ENCODE peak calls at places on chromosome 4, in five cellular contexts. U is K562, K is GM12878, G is WTC11, V is H1. T is an unnamed sample.
A peak's percentile ranks its signal among the peaks of the same experiment; 100 is the strongest.

GRCh38 chr4:88318751-88319350 is 34.5 kb upstream of the PPM1K start:
- DNase-seq in U (no peak), K (no peak), G (no peak), V (no peak), T (no peak)

GRCh38 chr4:147739239-147739823 is 7.4 kb downstream of the ARHGAP10 start:
- DNase-seq in U (no peak), K (no peak), G (no peak), V (no peak), T (no peak)

GRCh38 chr4:139902328-139903217 is 237.0 kb downstream of the MGST2 start:
- DNase-seq in U (no peak), K (no peak), G (no peak), V (no peak), T (no peak)

GRCh38 chr4:76306882-76307669 is 543 bp downstream of the STBD1 start:
- DNase-seq in U (no peak), K (no peak), G (peak; percentile 76), V (peak; percentile 44), T (peak; percentile 19)

GRCh38 chr4:153137677-153138630 is 66.3 kb upstream of the TRIM2 start:
- DNase-seq in U (peak; percentile 49), K (no peak), G (no peak), V (no peak), T (no peak)

GRCh38 chr4:25779021-25779420 is 83.8 kb downstream of the SEL1L3 start:
- DNase-seq in U (no peak), K (no peak), G (no peak), V (no peak), T (no peak)

GRCh38 chr4:74967324-74967723 is 34.4 kb downstream of the PARM1 start:
- DNase-seq in U (no peak), K (no peak), G (no peak), V (no peak), T (no peak)

GRCh38 chr4:2322227-2322626 is 60.3 kb upstream of the MXD4 start:
- DNase-seq in U (no peak), K (no peak), G (no peak), V (no peak), T (no peak)

GRCh38 chr4:151530230-151530629 is 121.3 kb downstream of the FHIP1A start:
- DNase-seq in U (no peak), K (no peak), G (no peak), V (no peak), T (no peak)

GRCh38 chr4:73430188-73430587 is 5.8 kb upstream of the AFP start:
- DNase-seq in U (no peak), K (no peak), G (no peak), V (no peak), T (peak; percentile 34)

GRCh38 chr4:151099976-151100417 is 569 bp downstream of the RPS3A start:
- DNase-seq in U (no peak), K (no peak), G (no peak), V (no peak), T (no peak)

GRCh38 chr4:80036949-80037348 is 36.1 kb downstream of the ANTXR2 start:
- DNase-seq in U (no peak), K (no peak), G (no peak), V (no peak), T (no peak)

GRCh38 chr4:119525005-119525749 is 103.4 kb downstream of the PDE5A start:
- DNase-seq in U (no peak), K (no peak), G (no peak), V (no peak), T (peak; percentile 81)

GRCh38 chr4:100949350-100949935 is 397.9 kb downstream of the PPP3CA start:
- DNase-seq in U (no peak), K (no peak), G (no peak), V (no peak), T (no peak)

GRCh38 chr4:24400537-24400936 is 183.8 kb downstream of the DHX15 start:
- DNase-seq in U (no peak), K (no peak), G (no peak), V (no peak), T (no peak)

GRCh38 chr4:41882622-41883347 is 52.4 kb upstream of the TMEM33 start:
- DNase-seq in U (peak; percentile 77), K (no peak), G (peak; percentile 60), V (no peak), T (no peak)

GRCh38 chr4:133960975-133961374 is 240.6 kb downstream of the PABPC4L start:
- DNase-seq in U (no peak), K (no peak), G (no peak), V (no peak), T (no peak)

GRCh38 chr4:155684892-155685550 is 18.4 kb downstream of the GUCY1A1 start:
- DNase-seq in U (no peak), K (no peak), G (no peak), V (no peak), T (no peak)

GRCh38 chr4:184150102-184150839 is 67.4 kb downstream of the ENPP6 start:
- DNase-seq in U (no peak), K (no peak), G (no peak), V (no peak), T (peak; percentile 9)

GRCh38 chr4:53602390-53602789 is 11.1 kb upstream of the LNX1 start:
- DNase-seq in U (no peak), K (no peak), G (no peak), V (no peak), T (no peak)

GRCh38 chr4:139207247-139207646 is 30.2 kb upstream of the ELF2 start:
- DNase-seq in U (no peak), K (no peak), G (no peak), V (no peak), T (no peak)

GRCh38 chr4:81503586-81503985 is 31.9 kb upstream of the RASGEF1B start:
- DNase-seq in U (no peak), K (no peak), G (no peak), V (no peak), T (no peak)

GRCh38 chr4:123262080-123262479 is 134.5 kb upstream of the SPRY1 start:
- DNase-seq in U (no peak), K (no peak), G (no peak), V (no peak), T (no peak)

GRCh38 chr4:145619639-145619996 is 433 bp downstream of the MMAA start:
- DNase-seq in U (no peak), K (peak; percentile 45), G (no peak), V (no peak), T (peak; percentile 81)

GRCh38 chr4:128812360-128812958 is 3.0 kb downstream of the JADE1 start:
- DNase-seq in U (no peak), K (no peak), G (peak; percentile 61), V (no peak), T (peak; percentile 76)

GRCh38 chr4:150242820-150243458 is 164.7 kb downstream of the DCLK2 start:
- DNase-seq in U (peak; percentile 68), K (no peak), G (peak; percentile 61), V (no peak), T (no peak)

GRCh38 chr4:82797591-82798081 is 960 bp downstream of the SCD5 start:
- DNase-seq in U (no peak), K (no peak), G (peak; percentile 25), V (no peak), T (no peak)

GRCh38 chr4:108031427-108032083 is 41.9 kb downstream of the HADH start:
- DNase-seq in U (no peak), K (no peak), G (no peak), V (no peak), T (no peak)

GRCh38 chr4:41185614-41186609 is 28.4 kb downstream of the APBB2 start:
- DNase-seq in U (no peak), K (no peak), G (no peak), V (no peak), T (no peak)

GRCh38 chr4:73127839-73128448 is 58.4 kb upstream of the COX18 start:
- DNase-seq in U (no peak), K (no peak), G (peak; percentile 10), V (no peak), T (peak; percentile 9)

GRCh38 chr4:99062120-99062519 is 26.5 kb downstream of the ADH5 start:
- DNase-seq in U (no peak), K (peak; percentile 9), G (no peak), V (no peak), T (no peak)

GRCh38 chr4:122635205-122635604 is 14.3 kb upstream of the IL21 start:
- DNase-seq in U (no peak), K (peak; percentile 54), G (no peak), V (no peak), T (no peak)

GRCh38 chr4:186685744-186686143 is 37.9 kb downstream of the FAT1 start:
- DNase-seq in U (no peak), K (no peak), G (no peak), V (no peak), T (peak; percentile 95)

GRCh38 chr4:22237155-22237751 is 278.6 kb downstream of the ADGRA3 start:
- DNase-seq in U (peak; percentile 18), K (no peak), G (peak; percentile 91), V (peak; percentile 43), T (peak; percentile 15)

GRCh38 chr4:40223343-40223742 is 26.5 kb downstream of the RHOH start:
- DNase-seq in U (no peak), K (no peak), G (no peak), V (no peak), T (no peak)

GRCh38 chr4:158630893-158631292 is 40.8 kb downstream of the C4orf46 start:
- DNase-seq in U (no peak), K (no peak), G (no peak), V (no peak), T (no peak)

GRCh38 chr4:27003602-27004238 is 143.1 kb downstream of the STIM2 start:
- DNase-seq in U (no peak), K (no peak), G (no peak), V (no peak), T (no peak)
- TF ChIP-seq ATF2 in U (no peak), K (no peak), G (no peak), V (no peak), T (no peak)

GRCh38 chr4:102449751-102450352 is 51.3 kb upstream of the NFKB1 start:
- DNase-seq in U (peak; percentile 34), K (peak; percentile 45), G (peak; percentile 18), V (no peak), T (peak; percentile 65)
- TF ChIP-seq ATF2 in U (no peak), K (no peak), G (no peak), V (no peak), T (no peak)

DNA sequence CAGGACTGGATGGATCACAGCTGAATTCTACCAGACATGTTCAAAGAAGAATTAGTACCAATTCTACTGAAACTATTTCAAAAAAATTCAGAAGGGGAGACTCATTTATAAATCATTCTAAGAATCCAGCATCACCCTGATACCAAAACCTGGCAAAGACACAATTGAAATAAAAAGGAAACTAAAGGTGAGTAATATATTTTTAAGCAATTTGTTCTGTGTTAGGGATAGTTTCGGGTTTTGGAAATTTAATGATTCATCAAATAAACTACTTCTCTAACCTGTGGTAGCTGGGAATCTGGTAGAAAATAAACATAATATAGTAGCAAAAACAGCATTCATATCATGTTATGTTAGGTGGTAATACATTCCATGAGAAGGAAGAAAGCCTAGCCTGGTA is 662.2 kb upstream of the BOD1L1 start:
- DNase-seq in U (no peak), K (no peak), G (no peak), V (no peak), T (no peak)
- TF ChIP-seq ATF2 in U (no peak), K (no peak), G (no peak), V (no peak), T (no peak)

DNA sequence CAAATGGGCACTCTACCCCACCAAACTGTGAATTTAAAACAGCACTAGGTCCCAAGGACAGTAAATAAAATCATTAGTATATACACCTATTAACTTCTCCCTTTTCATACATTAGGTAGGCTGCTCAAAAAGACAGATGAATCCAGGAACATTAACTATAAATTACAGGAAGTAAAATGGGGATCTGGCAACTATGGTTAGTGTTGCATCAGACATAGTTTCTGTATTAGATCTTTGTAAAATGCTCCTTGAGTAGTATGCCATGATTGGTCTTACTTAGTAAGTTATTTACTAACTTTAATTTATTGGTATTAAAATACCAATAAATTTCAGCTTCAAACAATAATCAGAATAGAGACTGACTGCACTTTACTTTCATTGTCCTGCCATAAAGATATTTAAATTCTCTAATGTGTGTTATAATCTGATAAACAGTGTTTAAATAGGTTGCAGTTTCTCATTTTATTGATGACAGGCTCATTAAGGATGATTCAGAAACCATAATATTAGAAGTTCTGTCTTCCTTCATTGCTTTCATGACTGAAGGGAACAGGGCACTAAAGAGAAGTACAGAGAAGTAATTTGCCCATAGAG is 31.1 kb upstream of the WDR19 start:
- DNase-seq in U (no peak), K (no peak), G (no peak), V (no peak), T (no peak)
- TF ChIP-seq ATF2 in U (no peak), K (no peak), G (no peak), V (no peak), T (no peak)